ENCODE peak calls at places on chromosomes 6 and 20, in five cellular contexts. O, Y, X, L and U are unnamed samples.

GRCh38 chr6:39170860-39171259 is 55.9 kb upstream of the SAYSD1 start:
- DNase-seq in O (no peak), Y (no peak), X (no peak), L (no peak), U (no peak)

GRCh38 chr20:38152175-38153010 is 12.7 kb downstream of the TGM2 start:
- DNase-seq in O (peak), Y (peak), X (peak), L (peak), U (peak)

GRCh38 chr6:169190144-169190584 is 63.5 kb downstream of the THBS2 start:
- DNase-seq in O (peak), Y (no peak), X (peak), L (peak), U (peak)

GRCh38 chr6:14454467-14454763 is 336.8 kb downstream of the CD83 start:
- DNase-seq in O (no peak), Y (no peak), X (no peak), L (no peak), U (no peak)

GRCh38 chr6:85537055-85537494 is 56.6 kb downstream of the SNX14 start:
- DNase-seq in O (no peak), Y (no peak), X (no peak), L (no peak), U (no peak)

GRCh38 chr6:22569281-22570184 is at the start of gene HDGFL1:
- DNase-seq in O (no peak), Y (peak), X (no peak), L (no peak), U (no peak)

GRCh38 chr20:15627089-15627488 is 946.2 kb downstream of the KIF16B start:
- DNase-seq in O (no peak), Y (no peak), X (no peak), L (no peak), U (no peak)

GRCh38 chr6:3713266-3713665 is 38.2 kb downstream of the PXDC1 start:
- DNase-seq in O (no peak), Y (no peak), X (no peak), L (no peak), U (no peak)

GRCh38 chr6:137402143-137402542 is 92.1 kb downstream of the OLIG3 start:
- DNase-seq in O (no peak), Y (no peak), X (no peak), L (no peak), U (no peak)

GRCh38 chr6:136967874-136968752 is 46.0 kb downstream of the SLC35D3 start:
- DNase-seq in O (peak), Y (peak), X (peak), L (peak), U (peak)

GRCh38 chr6:137148291-137149076 is 25.0 kb downstream of the IL22RA2 start:
- DNase-seq in O (no peak), Y (peak), X (no peak), L (no peak), U (no peak)

GRCh38 chr6:16805190-16805860 is 44.1 kb upstream of the ATXN1 start:
- DNase-seq in O (no peak), Y (no peak), X (no peak), L (no peak), U (peak)

DNA sequence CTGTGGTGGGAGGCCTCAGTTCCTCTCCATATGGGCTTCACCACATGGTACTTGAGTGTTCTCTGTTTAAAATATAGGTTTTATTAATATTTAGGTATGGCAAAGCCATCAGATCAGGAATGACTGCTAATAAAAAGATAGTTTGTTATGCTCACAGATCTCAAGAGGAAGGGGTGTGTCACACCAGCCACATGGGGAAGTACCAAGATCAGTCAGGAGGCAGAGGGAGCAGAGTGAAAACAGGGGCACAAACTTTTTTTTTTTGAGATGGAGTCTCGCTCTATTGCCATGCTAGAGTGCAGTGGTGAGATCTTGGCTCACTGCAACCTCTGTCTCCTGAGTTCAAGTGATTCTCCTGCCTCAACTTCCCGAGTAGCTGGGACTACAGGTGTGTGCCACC is 92.1 kb upstream of the GCM1 start:
- DNase-seq in O (no peak), Y (no peak), X (no peak), L (no peak), U (no peak)
- TF ChIP-seq POLR2A in O (no peak), Y (no peak), X (no peak), L (no peak), U (no peak)

DNA sequence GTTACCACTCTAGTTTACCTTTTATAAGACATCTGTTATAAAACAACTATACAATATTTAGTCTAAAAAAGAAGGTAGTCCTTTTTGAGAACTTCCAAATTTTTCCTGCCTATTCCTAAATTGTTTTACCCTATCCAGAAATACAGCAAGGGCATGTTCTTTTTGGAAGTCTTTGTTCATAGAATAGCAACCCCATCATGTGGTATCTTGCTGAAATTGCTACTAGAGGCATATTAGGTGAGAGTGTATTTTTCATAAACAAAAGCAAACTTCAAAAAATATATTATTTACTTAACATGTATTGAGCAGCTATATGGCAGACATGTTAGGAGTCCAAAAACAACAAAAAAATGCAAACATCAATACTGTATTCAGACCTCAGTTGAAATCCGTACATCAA is 371.8 kb upstream of the NRSN1 start:
- DNase-seq in O (no peak), Y (no peak), X (no peak), L (no peak), U (no peak)
- TF ChIP-seq CTCF in O (no peak), Y (no peak), X (no peak), L (no peak), U (no peak)

GRCh38 chr20:39248851-39249485 is 286.8 kb downstream of the DHX35 start:
- DNase-seq in O (no peak), Y (no peak), X (no peak), L (no peak), U (no peak)

GRCh38 chr20:39258253-39258652 is 296.1 kb downstream of the DHX35 start:
- DNase-seq in O (no peak), Y (no peak), X (no peak), L (no peak), U (no peak)

GRCh38 chr20:39252035-39252434 is 289.9 kb downstream of the DHX35 start:
- DNase-seq in O (no peak), Y (no peak), X (no peak), L (no peak), U (no peak)

GRCh38 chr20:39249798-39250197 is 287.7 kb downstream of the DHX35 start:
- DNase-seq in O (no peak), Y (no peak), X (no peak), L (no peak), U (no peak)

DNA sequence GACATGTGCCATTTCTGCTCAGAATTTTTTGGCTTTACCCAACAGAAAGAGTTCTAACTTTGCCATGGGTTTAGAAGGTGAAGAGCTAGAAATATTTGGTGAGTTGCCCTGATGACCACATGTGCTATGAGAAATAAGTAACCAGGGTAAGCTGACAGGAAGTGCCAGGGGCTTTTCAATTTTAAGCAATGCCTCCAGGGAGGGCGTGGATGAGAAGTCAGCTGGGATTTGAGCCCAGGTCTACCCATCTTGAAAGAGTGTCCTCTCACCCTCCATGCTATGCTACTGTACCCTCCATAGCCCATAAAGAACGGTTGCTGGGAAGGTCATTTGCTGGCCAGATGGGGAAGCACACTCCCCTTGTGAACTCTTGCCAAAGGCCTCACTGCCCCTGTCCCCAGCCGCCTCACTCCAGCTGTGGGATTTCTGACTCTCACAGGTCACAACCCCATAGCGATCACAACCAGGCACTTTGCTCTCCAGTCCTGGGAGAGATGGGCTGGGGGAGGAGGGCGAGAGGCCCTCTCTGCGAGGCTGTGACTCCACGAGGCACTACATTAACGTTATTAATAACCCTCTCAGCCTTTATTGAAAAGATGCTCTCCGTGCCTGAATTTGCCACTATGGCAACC is 291.0 kb downstream of the DHX35 start:
- DNase-seq in O (no peak), Y (no peak), X (no peak), L (no peak), U (no peak)
- TF ChIP-seq POLR2A in O (no peak), Y (no peak), X (no peak), L (no peak), U (no peak)

DNA sequence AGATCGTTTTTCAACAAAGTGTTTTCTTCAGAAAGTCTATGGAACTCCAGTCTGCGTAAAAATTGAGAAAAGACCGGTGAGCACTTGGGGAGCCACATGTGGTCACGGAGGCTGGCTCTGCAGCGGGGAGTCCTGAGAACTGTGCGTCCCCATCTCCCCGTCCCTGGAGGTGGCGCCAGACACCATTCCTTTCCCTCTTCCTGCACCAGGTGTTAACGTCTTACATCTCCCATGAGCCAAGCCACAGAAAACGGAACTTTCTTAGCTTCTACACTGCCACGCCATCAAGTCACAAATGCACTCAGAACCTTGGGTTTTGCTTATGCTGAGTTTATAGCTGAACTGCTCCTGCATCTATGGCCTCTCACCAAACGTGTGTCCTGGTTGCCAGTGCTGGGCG is 62.6 kb downstream of the GINS1 start:
- DNase-seq in O (no peak), Y (peak), X (no peak), L (no peak), U (no peak)
- TF ChIP-seq CTCF in O (no peak), Y (peak), X (no peak), L (peak), U (peak)

GRCh38 chr6:110815260-110816109 is at the start of gene CDK19:
- DNase-seq in O (peak), Y (peak), X (peak), L (peak), U (peak)

GRCh38 chr6:110814488-110815259 is 595 bp downstream of the CDK19 start:
- DNase-seq in O (peak), Y (peak), X (peak), L (peak), U (peak)

GRCh38 chr6:110813813-110814487 is 1.3 kb downstream of the CDK19 start:
- DNase-seq in O (no peak), Y (no peak), X (no peak), L (no peak), U (no peak)

GRCh38 chr6:110816677-110817076 is 1.4 kb upstream of the CDK19 start:
- DNase-seq in O (no peak), Y (no peak), X (no peak), L (no peak), U (no peak)

DNA sequence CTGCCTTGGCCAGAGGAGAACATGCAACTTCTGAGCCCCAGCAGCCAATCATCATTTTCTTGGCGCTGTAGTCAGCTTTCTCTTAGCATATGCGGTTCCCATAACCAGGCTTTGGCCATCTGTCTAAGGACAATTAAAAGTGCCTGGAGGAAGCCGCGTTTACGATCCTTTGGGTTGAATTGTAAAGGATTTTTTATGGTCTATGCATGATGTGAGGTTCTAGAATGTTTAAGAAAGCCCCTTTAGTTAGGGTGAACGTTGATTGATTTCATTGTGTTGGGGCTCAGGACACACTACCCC is 791 bp upstream of the CDK19 start:
- DNase-seq in O (no peak), Y (no peak), X (no peak), L (no peak), U (no peak)
- TF ChIP-seq POLR2A in O (no peak), Y (no peak), X (no peak), L (no peak), U (no peak)

GRCh38 chr20:32189691-32190607 is 17.6 kb downstream of the PLAGL2 start:
- DNase-seq in O (no peak), Y (peak), X (peak), L (peak), U (peak)
- TF ChIP-seq CTCF in O (no peak), Y (no peak), X (no peak), L (no peak), U (no peak)

DNA sequence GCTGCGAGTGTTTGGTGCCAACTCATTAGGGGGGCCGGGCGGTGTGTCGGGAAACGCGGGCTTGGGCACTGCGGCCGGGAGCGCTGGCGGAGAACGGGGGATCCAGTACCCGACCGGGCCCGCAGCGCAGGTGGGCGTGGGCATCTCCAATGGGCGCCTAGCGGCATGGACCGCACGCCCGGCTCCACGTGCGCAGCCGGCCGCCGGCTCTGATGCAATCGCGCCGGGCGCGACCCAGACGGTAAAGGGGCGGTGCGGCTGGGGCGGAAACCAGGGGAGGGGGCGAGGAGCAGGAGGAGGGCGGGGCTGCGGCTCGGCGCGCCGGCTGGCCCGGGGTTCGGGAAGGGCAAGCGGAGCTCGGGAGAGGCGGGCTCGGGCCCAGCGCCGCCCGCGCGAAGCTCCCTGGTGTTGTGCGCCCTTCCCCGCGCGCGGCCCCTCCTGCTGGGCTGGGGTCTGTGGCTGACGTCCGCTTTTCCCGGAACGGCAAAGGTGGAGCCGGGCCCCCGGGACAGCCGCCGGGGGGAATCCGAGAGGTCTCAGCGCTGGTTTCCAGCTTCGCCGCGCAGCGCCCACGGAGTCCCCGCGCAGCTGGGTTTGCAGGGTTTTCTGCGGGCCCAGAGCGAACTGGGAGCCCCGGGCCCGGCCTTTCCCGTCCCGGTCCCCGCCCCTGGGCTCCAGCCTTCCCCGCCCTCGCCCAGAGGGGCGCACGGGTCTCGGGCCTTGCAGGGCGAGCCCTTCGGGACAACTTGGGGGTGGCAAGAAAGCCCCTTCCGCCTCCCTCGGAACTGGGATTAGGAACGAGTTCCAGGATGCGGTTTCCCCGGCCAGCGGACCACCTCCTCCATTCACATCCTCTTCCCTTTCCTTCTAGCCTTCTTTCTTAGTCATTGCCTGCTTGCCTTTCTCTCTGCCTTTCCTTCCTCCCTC is 908 bp downstream of the MTHFD1L start:
- DNase-seq in O (peak), Y (peak), X (peak), L (peak), U (peak)
- TF ChIP-seq POLR2A in O (peak), Y (peak), X (no peak), L (peak), U (no peak)